ENCODE peak calls at places on chromosomes 6 and 20, in eight cellular contexts. N is sigmoid colon, D is transverse colon, I is tibial nerve, F is A549, G is stomach, J is H1, V is esophagus muscularis mucosa. Y is an unnamed sample.

GRCh38 chr20:47139934-47140333 is 216.6 kb downstream of the ZMYND8 start:
- DNase-seq in I (no peak), F (peak), V (no peak), G (peak), D (no peak), J (no peak), N (no peak), Y (no peak)

GRCh38 chr6:46015119-46015968 is at the start of gene CLIC5:
- DNase-seq in G (peak), I (no peak), V (no peak), N (no peak), F (no peak), J (peak), D (peak), Y (no peak)

GRCh38 chr6:87174078-87174579 is 18.8 kb downstream of the ZNF292 start:
- DNase-seq in J (no peak), I (no peak), G (no peak), D (no peak), N (no peak), V (no peak), F (no peak), Y (no peak)

GRCh38 chr20:58623579-58624473 is 27.3 kb upstream of the STX16 start:
- DNase-seq in D (peak), N (peak), J (no peak), G (no peak), V (no peak), F (peak), I (no peak), Y (peak)

GRCh38 chr20:32343438-32343837 is 14.7 kb upstream of the ASXL1 start:
- DNase-seq in V (no peak), F (no peak), G (no peak), J (no peak), I (no peak), D (no peak), N (no peak), Y (no peak)

GRCh38 chr6:153084393-153084792 is 46.7 kb downstream of the RGS17 start:
- DNase-seq in J (no peak), V (no peak), G (no peak), F (no peak), I (no peak), N (no peak), D (no peak), Y (no peak)

GRCh38 chr20:33531047-33531877 is 41.4 kb downstream of the CBFA2T2 start:
- DNase-seq in G (no peak), F (no peak), J (no peak), D (no peak), V (no peak), I (no peak), N (no peak), Y (no peak)

GRCh38 chr6:129102741-129103140 is 219.8 kb downstream of the LAMA2 start:
- DNase-seq in D (peak), F (no peak), G (no peak), J (no peak), V (no peak), I (peak), N (peak), Y (peak)

GRCh38 chr6:111734068-111734825 is 128.6 kb upstream of the TRAF3IP2 start:
- DNase-seq in D (no peak), J (no peak), G (no peak), V (no peak), I (no peak), F (no peak), N (no peak), Y (no peak)

GRCh38 chr20:58649288-58650180 is 1.5 kb upstream of the STX16 start:
- DNase-seq in N (peak), I (no peak), J (peak), F (no peak), G (peak), V (peak), D (peak), Y (peak)

GRCh38 chr6:138593100-138593877 is 94.0 kb upstream of the NHSL1 start:
- DNase-seq in I (peak), G (peak), J (no peak), V (no peak), D (peak), N (peak), F (peak), Y (peak)

GRCh38 chr20:44901972-44902371 is 7.9 kb upstream of the PABPC1L start:
- DNase-seq in V (no peak), D (no peak), F (no peak), J (no peak), N (no peak), I (no peak), G (no peak), Y (no peak)

GRCh38 chr20:54019585-54019984 is 50.8 kb downstream of the BCAS1 start:
- DNase-seq in J (no peak), I (no peak), G (no peak), F (no peak), N (no peak), V (no peak), D (no peak), Y (no peak)

GRCh38 chr6:5205877-5206840 is 54.6 kb downstream of the LYRM4 start:
- DNase-seq in N (peak), I (peak), D (peak), G (peak), J (no peak), F (peak), V (peak), Y (peak)

GRCh38 chr20:32792316-32792715 is 27.4 kb upstream of the MAPRE1 start:
- DNase-seq in J (no peak), N (no peak), F (no peak), D (no peak), V (no peak), G (no peak), I (no peak), Y (no peak)

GRCh38 chr6:36724514-36725385 is 27.1 kb downstream of the RAB44 start:
- DNase-seq in N (peak), D (peak), F (peak), G (peak), I (peak), J (peak), V (no peak), Y (peak)

GRCh38 chr6:53647437-53648094 is 18.0 kb downstream of the KLHL31 start:
- DNase-seq in J (no peak), I (no peak), V (no peak), N (no peak), D (peak), F (no peak), G (no peak), Y (no peak)

GRCh38 chr20:4592316-4593148 is 129.2 kb upstream of the PRND start:
- DNase-seq in J (peak), F (peak), V (no peak), G (peak), N (no peak), I (no peak), D (peak), Y (peak)

GRCh38 chr6:84897874-84898635 is 133.7 kb upstream of the TBX18 start:
- DNase-seq in D (no peak), J (no peak), I (no peak), F (peak), V (no peak), N (no peak), G (no peak), Y (no peak)

GRCh38 chr6:112464901-112465661 is 118.0 kb downstream of the RFPL4B start:
- DNase-seq in I (no peak), F (no peak), G (no peak), N (no peak), V (no peak), J (no peak), D (no peak), Y (no peak)

GRCh38 chr6:168201383-168201782 is 118.2 kb downstream of the DACT2 start:
- DNase-seq in J (no peak), D (peak), G (peak), F (peak), V (no peak), N (peak), I (no peak), Y (no peak)
- TF ChIP-seq CTCF in J (peak), D (peak), G (no peak), F (peak), V (no peak), N (no peak), I (no peak), Y (no peak)

GRCh38 chr20:61718361-61718760 is 347.3 kb downstream of the TAF4 start:
- DNase-seq in D (no peak), N (no peak), F (no peak), J (no peak), G (no peak), I (no peak), V (no peak), Y (no peak)

GRCh38 chr20:61720348-61720696 is 345.4 kb downstream of the TAF4 start:
- DNase-seq in N (no peak), J (no peak), V (no peak), F (no peak), D (no peak), I (no peak), G (no peak), Y (no peak)

GRCh38 chr20:61723538-61724257 is 342.0 kb downstream of the TAF4 start:
- DNase-seq in G (no peak), F (no peak), V (no peak), I (no peak), J (no peak), N (no peak), D (no peak), Y (no peak)

GRCh38 chr20:61722146-61722678 is 343.5 kb downstream of the TAF4 start:
- DNase-seq in D (no peak), J (no peak), F (no peak), G (no peak), V (no peak), N (no peak), I (no peak), Y (no peak)

GRCh38 chr20:61719691-61720347 is 345.9 kb downstream of the TAF4 start:
- DNase-seq in F (no peak), J (no peak), D (no peak), G (no peak), I (no peak), N (no peak), V (no peak), Y (peak)
- TF ChIP-seq EP300 in F (no peak), J (no peak), D (no peak), G (no peak), I (no peak), N (no peak), V (no peak), Y (no peak)

DNA sequence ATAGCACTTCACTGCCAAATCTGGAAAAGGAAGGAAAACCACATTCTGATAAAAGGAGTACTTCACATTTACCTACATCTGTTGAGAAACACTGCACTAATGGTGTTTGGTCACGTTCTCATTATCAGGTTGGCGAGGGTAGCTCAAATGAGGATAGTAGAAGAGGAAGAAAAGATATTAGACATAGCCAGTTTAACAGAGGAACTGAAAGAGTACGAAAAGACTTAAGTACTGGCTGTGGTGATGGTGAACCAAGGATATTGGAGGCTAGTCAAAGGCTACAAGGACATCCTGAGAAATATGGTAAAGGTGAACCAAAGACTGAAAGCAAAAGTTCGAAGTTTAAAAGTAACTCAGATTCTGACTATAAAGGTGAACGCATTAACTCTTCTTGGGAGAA is 32.0 kb upstream of the GJA10 start:
- DNase-seq in G (no peak), N (no peak), F (no peak), V (no peak), I (no peak), J (no peak), D (no peak), Y (no peak)
- TF ChIP-seq POLR2A in G (no peak), N (no peak), F (no peak), V (no peak), I (no peak), J (no peak), D (no peak), Y (no peak)

DNA sequence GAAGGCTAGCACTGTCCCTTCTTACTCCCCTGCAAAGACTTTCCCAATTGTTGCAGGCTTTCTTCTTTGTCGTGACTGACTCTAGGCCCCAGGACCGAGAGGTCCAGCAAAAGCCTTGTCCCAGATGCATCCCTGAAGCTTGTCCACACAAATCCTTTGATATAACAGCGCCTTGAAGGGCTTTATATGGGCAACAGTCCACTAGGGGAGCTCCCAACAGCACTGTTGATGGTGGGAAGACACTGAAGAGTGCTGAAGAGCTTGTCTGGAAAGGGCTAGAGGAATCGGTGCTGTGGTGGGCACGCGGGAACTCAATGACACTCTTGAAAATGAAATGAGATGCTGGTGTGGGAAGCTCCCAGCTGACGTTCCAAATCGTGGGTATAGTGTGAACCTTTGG is 316.1 kb upstream of the CDH4 start:
- DNase-seq in V (no peak), N (no peak), F (peak), J (no peak), D (no peak), G (no peak), I (no peak), Y (no peak)
- TF ChIP-seq CTCF in V (no peak), N (no peak), F (no peak), J (peak), D (no peak), G (no peak), I (no peak), Y (no peak)

DNA sequence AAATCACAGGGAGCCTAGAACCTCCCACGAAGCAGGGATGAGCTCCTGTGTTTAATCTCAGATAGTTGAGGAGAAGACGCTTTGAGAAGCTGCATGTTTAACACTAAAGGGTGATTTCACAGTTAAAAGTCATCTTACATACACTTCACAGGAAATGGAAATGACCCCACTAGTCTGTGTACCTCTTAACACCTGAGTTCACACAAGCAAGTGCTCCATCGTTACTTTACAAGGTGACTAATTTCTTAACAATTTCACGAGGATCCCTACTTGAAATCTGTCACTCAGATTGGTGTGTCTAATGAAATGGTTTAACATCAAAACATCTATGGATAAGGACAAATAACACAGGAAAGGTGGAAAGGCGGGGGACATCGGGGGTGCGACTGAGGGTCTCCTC is 93.8 kb upstream of the RPS6KA2 start:
- DNase-seq in I (no peak), N (no peak), G (no peak), D (no peak), J (no peak), F (no peak), V (no peak), Y (no peak)
- TF ChIP-seq EP300 in I (no peak), N (no peak), G (no peak), D (no peak), J (no peak), F (no peak), V (no peak), Y (no peak)

DNA sequence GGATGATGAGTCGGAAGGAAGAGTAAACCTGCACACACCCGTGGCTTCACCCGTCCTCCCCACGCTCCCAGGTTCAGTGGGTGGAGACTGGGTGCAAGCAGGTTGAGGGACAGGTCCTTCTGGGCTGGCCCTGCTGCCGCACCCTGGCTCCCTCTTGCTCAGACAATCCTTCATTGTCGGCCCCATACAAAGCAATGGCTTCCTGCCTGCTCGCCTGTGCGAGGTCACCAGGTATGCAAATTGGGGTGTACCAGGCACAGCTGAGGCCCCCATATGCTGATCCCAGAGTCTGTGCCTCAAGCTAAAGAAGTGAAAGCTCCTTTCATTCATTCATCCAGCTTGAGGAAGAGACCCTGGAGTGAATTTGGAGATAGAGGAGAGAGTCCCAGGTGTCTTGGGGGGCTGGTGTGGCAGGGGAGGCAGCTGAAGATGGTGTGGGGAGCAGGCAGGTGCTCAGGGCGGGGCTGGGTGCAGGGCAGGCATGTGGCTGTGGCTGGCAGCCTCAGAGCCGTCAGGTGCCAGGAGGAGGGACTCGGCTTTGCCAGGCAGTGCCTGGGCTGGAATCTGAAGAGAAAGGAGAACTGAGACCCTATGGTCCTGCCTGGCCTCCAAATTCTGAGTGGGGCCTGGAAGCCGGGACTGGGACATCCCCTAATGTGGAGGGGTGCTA is 4.7 kb downstream of the SLCO4A1 start:
- DNase-seq in I (no peak), G (peak), V (no peak), J (no peak), F (no peak), D (peak), N (no peak), Y (no peak)
- TF ChIP-seq POLR2A in I (no peak), G (no peak), V (no peak), J (no peak), F (no peak), D (peak), N (no peak), Y (no peak)

GRCh38 chr6:156269751-156270369 is 507.3 kb upstream of the ARID1B start:
- DNase-seq in N (no peak), F (no peak), J (no peak), I (no peak), V (no peak), D (no peak), G (no peak), Y (no peak)
- TF ChIP-seq CTCF in N (no peak), F (no peak), J (no peak), I (no peak), V (no peak), D (no peak), G (no peak), Y (no peak)

GRCh38 chr6:168496139-168496840 is 55.3 kb downstream of the SMOC2 start:
- DNase-seq in V (peak), D (no peak), N (no peak), G (no peak), J (no peak), F (no peak), I (no peak), Y (no peak)
- TF ChIP-seq EP300 in V (no peak), D (no peak), N (no peak), G (no peak), J (no peak), F (no peak), I (no peak), Y (no peak)

Y was measured in ovary.